ENCODE peak calls at places on chromosomes 5 and 9, in seven cellular contexts. G, C, R, H, X, U and P are unnamed samples.

GRCh38 chr9:1495684-1496083 is 445.5 kb downstream of the DMRT2 start:
- DNase-seq in G (no peak), C (no peak), R (no peak), H (no peak), X (no peak), U (no peak), P (no peak)

GRCh38 chr9:38371495-38371894 is 21.0 kb upstream of the ALDH1B1 start:
- DNase-seq in G (peak), C (peak), R (no peak), H (no peak), X (peak), U (no peak), P (no peak)

GRCh38 chr9:841371-842209 is at the start of gene DMRT1:
- DNase-seq in G (no peak), C (peak), R (no peak), H (no peak), X (no peak), U (no peak), P (no peak)

GRCh38 chr9:82363236-82363635 is 374.7 kb downstream of the SPATA31D1 start:
- DNase-seq in G (no peak), C (no peak), R (no peak), H (no peak), X (no peak), U (no peak), P (no peak)

GRCh38 chr5:93621340-93621872 is 38.4 kb downstream of the NR2F1 start:
- DNase-seq in G (no peak), C (peak), R (peak), H (no peak), X (peak), U (peak), P (no peak)

GRCh38 chr9:4774209-4774608 is 18.5 kb upstream of the RCL1 start:
- DNase-seq in G (no peak), C (no peak), R (peak), H (no peak), X (peak), U (peak), P (no peak)

GRCh38 chr9:96176901-96177718 is 124.9 kb downstream of the HSD17B3 start:
- DNase-seq in G (no peak), C (peak), R (no peak), H (no peak), X (no peak), U (no peak), P (no peak)

GRCh38 chr9:87702921-87703320 is 23.0 kb upstream of the CTSL start:
- DNase-seq in G (no peak), C (no peak), R (no peak), H (no peak), X (no peak), U (no peak), P (no peak)

DNA sequence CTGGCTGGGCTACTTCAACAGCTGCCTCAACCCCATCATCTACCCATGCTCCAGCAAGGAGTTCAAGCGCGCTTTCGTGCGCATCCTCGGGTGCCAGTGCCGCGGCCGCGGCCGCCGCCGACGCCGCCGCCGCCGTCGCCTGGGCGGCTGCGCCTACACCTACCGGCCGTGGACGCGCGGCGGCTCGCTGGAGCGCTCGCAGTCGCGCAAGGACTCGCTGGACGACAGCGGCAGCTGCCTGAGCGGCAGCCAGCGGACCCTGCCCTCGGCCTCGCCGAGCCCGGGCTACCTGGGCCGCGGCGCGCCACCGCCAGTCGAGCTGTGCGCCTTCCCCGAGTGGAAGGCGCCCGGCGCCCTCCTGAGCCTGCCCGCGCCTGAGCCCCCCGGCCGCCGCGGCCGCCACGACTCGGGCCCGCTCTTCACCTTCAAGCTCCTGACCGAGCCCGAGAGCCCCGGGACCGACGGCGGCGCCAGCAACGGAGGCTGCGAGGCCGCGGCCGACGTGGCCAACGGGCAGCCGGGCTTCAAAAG is 36.9 kb upstream of the TTC1 start:
- DNase-seq in G (no peak), C (peak), R (no peak), H (no peak), X (peak), U (no peak), P (no peak)
- H3K4me3 ChIP-seq in G (no peak), C (peak), R (peak), H (no peak), X (peak), U (peak), P (no peak)

GRCh38 chr5:33738967-33739366 is 152.8 kb downstream of the ADAMTS12 start:
- DNase-seq in G (no peak), C (no peak), R (no peak), H (no peak), X (no peak), U (no peak), P (no peak)

GRCh38 chr5:33736510-33736909 is 155.3 kb downstream of the ADAMTS12 start:
- DNase-seq in G (no peak), C (no peak), R (no peak), H (peak), X (peak), U (no peak), P (peak)

GRCh38 chr5:33737697-33738096 is 154.1 kb downstream of the ADAMTS12 start:
- DNase-seq in G (no peak), C (no peak), R (no peak), H (no peak), X (no peak), U (no peak), P (no peak)

GRCh38 chr5:33738097-33738496 is 153.7 kb downstream of the ADAMTS12 start:
- DNase-seq in G (no peak), C (no peak), R (no peak), H (no peak), X (no peak), U (no peak), P (no peak)

DNA sequence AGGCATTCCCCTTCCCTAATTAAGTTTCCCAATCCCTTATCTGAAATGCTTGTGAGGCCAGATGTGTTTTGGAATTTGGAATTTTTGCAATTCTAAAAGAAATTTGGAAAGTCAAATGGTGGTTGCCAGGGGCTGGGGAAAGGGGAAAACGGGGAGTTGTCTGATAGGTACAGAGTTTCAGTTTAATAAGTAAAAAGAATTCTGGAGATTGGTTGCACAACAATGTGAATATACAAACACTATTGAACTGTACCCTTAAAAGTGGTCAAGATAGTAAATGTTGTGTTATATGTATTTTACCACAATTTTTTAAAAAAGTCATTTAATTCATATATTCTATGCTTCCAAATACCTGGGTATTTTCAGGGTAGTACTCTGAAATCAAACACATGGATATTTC is 154.5 kb downstream of the ADAMTS12 start:
- DNase-seq in G (no peak), C (no peak), R (no peak), H (no peak), X (peak), U (no peak), P (no peak)
- H3K4me3 ChIP-seq in G (no peak), C (no peak), R (no peak), H (no peak), X (no peak), U (no peak), P (no peak)

GRCh38 chr5:173232499-173233346 is 2.3 kb downstream of the NKX2-5 start:
- DNase-seq in G (no peak), C (peak), R (no peak), H (no peak), X (no peak), U (no peak), P (no peak)

GRCh38 chr5:173233347-173234128 is 1.5 kb downstream of the NKX2-5 start:
- DNase-seq in G (no peak), C (peak), R (no peak), H (no peak), X (no peak), U (no peak), P (no peak)

GRCh38 chr5:173231996-173232498 is 3.0 kb downstream of the NKX2-5 start:
- DNase-seq in G (no peak), C (peak), R (no peak), H (no peak), X (no peak), U (no peak), P (no peak)

GRCh38 chr5:173235499-173236394 is 741 bp upstream of the NKX2-5 start:
- DNase-seq in G (no peak), C (peak), R (no peak), H (no peak), X (no peak), U (no peak), P (no peak)

DNA sequence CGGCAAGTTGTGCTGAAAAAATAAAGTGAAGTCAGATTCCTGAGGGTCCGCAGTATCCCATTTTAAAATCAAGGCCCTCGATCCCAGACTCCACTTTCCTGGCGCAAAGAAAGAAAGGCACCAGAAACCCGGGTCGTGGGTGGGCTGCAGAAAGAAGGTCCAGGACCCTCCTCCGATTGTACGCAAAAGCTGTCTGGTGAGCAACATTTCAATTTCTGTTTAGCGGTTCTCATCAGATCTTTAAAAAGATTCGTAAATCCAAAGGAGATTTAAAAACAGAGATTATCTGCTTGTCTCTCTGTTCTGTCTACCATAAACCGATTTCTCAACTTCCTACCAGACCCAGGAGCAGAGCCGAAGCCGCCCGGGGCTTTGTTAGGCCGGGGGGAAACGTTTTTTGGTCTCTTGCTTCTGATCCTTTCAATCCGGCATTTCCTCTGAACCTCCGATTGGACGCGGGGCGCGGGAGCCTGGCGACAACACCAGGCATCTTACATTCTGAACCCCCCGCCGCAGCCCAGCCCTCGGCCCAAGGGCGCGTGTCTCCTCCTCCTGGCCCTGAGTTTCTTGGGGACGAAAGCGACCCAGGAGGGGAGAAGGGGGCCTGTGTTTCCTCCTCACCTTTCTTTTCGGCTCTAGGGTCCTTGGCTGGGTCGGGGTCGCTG is 745 bp downstream of the NKX2-5 start:
- DNase-seq in G (no peak), C (peak), R (no peak), H (no peak), X (no peak), U (no peak), P (no peak)
- H3K4me3 ChIP-seq in G (no peak), C (peak), R (peak), H (no peak), X (peak), U (no peak), P (no peak)

GRCh38 chr9:135248111-135248510 is 160.6 kb downstream of the OLFM1 start:
- DNase-seq in G (no peak), C (peak), R (no peak), H (no peak), X (no peak), U (no peak), P (no peak)

GRCh38 chr9:135249191-135249590 is 161.7 kb downstream of the OLFM1 start:
- DNase-seq in G (no peak), C (no peak), R (no peak), H (no peak), X (no peak), U (no peak), P (no peak)

GRCh38 chr9:135248721-135249120 is 161.3 kb downstream of the OLFM1 start:
- DNase-seq in G (no peak), C (no peak), R (no peak), H (no peak), X (no peak), U (no peak), P (no peak)

GRCh38 chr9:135251331-135251761 is 163.9 kb downstream of the OLFM1 start:
- DNase-seq in G (no peak), C (no peak), R (no peak), H (no peak), X (no peak), U (no peak), P (no peak)

DNA sequence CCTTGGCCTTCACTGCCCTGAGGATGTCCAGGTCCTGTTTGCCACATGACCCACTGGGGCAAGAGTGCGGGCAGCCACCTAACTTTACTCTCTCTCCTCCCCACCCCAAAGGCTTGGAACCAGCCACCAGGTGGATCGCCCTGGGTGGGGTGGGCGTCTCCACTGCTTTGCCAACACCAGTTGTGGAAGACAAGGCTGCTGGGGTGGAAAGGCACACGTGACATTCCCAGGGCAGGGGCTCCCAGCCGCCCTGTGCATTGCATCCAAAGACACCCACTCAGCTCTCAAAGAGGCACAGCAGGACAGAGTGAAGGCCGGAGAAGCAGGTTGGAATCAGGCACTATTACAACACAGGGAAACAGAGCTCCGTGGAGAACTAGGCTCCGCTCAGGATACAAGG is 162.2 kb downstream of the OLFM1 start:
- DNase-seq in G (no peak), C (no peak), R (no peak), H (no peak), X (no peak), U (no peak), P (no peak)
- H3K4me3 ChIP-seq in G (no peak), C (no peak), R (no peak), H (no peak), X (no peak), U (no peak), P (no peak)

GRCh38 chr9:131097259-131097947 is 1.1 kb downstream of the AIF1L start:
- DNase-seq in G (no peak), C (no peak), R (no peak), H (no peak), X (no peak), U (no peak), P (no peak)

GRCh38 chr9:131097948-131098278 is 1.6 kb downstream of the AIF1L start:
- DNase-seq in G (no peak), C (no peak), R (peak), H (no peak), X (no peak), U (no peak), P (no peak)

GRCh38 chr9:131098391-131099087 is 2.2 kb downstream of the AIF1L start:
- DNase-seq in G (no peak), C (no peak), R (peak), H (no peak), X (no peak), U (no peak), P (no peak)

GRCh38 chr9:131095666-131096489 is 453 bp upstream of the AIF1L start:
- DNase-seq in G (no peak), C (peak), R (peak), H (no peak), X (peak), U (no peak), P (no peak)

DNA sequence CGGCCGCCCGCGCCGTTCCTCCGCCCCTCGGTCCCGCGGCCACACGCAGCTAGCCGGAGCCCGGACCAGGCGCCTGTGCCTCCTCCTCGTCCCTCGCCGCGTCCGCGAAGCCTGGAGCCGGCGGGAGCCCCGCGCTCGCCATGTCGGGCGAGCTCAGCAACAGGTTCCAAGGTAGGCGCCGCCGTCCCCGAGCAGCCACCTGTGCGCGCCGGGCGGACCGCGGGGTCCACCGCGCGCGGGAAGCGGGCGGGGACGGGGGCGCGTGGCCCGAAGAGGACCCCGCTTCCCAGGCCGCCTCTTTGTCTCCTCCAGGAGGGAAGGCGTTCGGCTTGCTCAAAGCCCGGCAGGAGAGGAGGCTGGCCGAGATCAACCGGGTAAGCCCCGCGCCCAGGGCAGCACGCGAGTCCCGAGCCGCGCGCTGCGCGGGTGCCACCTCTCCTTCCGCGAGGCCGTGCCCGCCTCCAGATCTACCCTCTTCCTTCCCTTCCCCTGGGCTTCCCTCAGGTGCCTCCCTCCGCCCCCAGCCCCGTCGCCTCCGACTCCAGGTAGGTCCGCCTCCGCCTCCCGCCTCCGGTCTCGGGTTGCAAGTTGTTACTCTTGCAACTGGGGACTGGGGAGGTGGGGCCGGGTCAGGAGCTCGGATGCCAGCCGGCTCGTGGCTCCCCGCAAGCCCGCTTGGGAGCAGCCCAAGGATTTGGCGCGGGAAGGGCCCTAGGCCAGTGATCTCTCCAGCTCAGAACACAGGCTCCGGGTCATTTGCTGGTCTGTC is at the start of gene AIF1L:
- DNase-seq in G (no peak), C (peak), R (no peak), H (no peak), X (no peak), U (no peak), P (no peak)
- H3K4me3 ChIP-seq in G (peak), C (peak), R (peak), H (peak), X (peak), U (peak), P (no peak)

DNA sequence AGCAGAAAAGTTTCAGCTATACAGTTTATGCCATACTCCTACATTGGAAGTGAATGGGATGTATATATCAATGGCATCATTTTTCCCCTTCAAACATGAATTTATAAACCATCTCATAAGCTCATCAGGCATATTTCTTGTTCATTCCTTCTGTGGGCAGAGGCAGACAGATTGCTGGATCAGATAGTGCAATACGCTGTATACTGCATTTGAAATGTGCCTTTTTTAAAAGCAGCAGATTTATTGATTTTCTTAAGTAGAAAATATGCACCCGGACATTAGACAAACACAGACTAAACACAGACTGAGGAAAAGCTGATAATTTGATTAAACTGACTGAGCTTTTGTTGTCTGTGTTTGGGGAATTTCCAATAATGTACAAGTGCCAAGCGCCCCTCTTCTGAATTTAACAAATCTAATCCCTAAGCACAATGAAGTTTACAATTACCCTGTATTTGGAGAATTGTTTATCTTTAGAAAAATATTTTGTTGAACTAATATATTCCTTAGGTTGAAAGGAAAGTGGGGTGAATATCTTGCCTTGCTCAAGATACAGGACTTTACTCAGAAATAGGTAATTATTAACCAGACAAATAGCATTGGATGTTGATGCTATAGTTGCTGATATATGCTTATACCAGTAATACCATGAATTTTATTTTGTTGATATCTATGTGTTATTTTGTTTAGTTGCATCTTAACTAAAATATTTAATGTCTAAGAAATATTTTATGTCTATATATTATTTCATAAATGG is 566.6 kb upstream of the MEF2C start:
- DNase-seq in G (no peak), C (no peak), R (no peak), H (no peak), X (no peak), U (no peak), P (no peak)
- H3K4me3 ChIP-seq in G (no peak), C (no peak), R (no peak), H (no peak), X (no peak), U (no peak), P (no peak)

GRCh38 chr9:92291577-92291976 is 1.9 kb downstream of the IARS1 start:
- DNase-seq in G (no peak), C (no peak), R (no peak), H (no peak), X (no peak), U (no peak), P (no peak)
- H3K4me3 ChIP-seq in G (no peak), C (no peak), R (no peak), H (peak), X (no peak), U (no peak), P (peak)